ENCODE peak calls at places on chromosomes 4 and X, in four cellular contexts. Q, D, X and L are unnamed samples.

GRCh38 chr4:1198070-1198844 is 25.9 kb upstream of the SPON2 start:
- DNase-seq in X (peak), Q (no peak), D (peak), L (no peak)

GRCh38 chrX:145910017-145910416 is 92.4 kb downstream of the SLITRK2 start:
- DNase-seq in X (no peak), D (no peak), Q (no peak), L (no peak)

GRCh38 chr4:73831569-73831968 is 4.9 kb upstream of the CXCL6 start:
- DNase-seq in Q (no peak), D (no peak), X (no peak), L (peak)

GRCh38 chrX:115978068-115978467 is 192.5 kb upstream of the AGTR2 start:
- DNase-seq in Q (no peak), D (no peak), X (no peak), L (no peak)

GRCh38 chr4:25367004-25367621 is 9.9 kb upstream of the ANAPC4 start:
- DNase-seq in X (peak), Q (no peak), D (no peak), L (no peak)

GRCh38 chr4:143381171-143382118 is 44.8 kb downstream of the GAB1 start:
- DNase-seq in X (peak), Q (no peak), D (peak), L (peak)

GRCh38 chr4:175791221-175791620 is 20.8 kb downstream of the GPM6A start:
- DNase-seq in X (no peak), Q (no peak), D (no peak), L (no peak)

GRCh38 chrX:30278365-30278764 is 30.8 kb downstream of the NR0B1 start:
- DNase-seq in X (peak), D (no peak), Q (no peak), L (no peak)

GRCh38 chr4:20592666-20593065 is 107.6 kb upstream of the PACRGL start:
- DNase-seq in Q (no peak), X (no peak), D (no peak), L (no peak)

GRCh38 chrX:67673741-67674274 is 130.0 kb downstream of the AR start:
- DNase-seq in X (no peak), D (no peak), Q (no peak), L (no peak)

GRCh38 chrX:71256051-71256450 is 2.1 kb upstream of the ZMYM3 start:
- DNase-seq in Q (no peak), X (no peak), D (no peak), L (no peak)

GRCh38 chr4:77852892-77853495 is 9.6 kb upstream of the MRPL1 start:
- DNase-seq in X (no peak), D (no peak), Q (no peak), L (no peak)

GRCh38 chr4:73614468-73614867 is 5.8 kb downstream of the RASSF6 start:
- DNase-seq in D (no peak), Q (no peak), X (no peak), L (no peak)

GRCh38 chr4:184156169-184156568 is 61.5 kb downstream of the ENPP6 start:
- DNase-seq in D (no peak), X (no peak), Q (no peak), L (no peak)

GRCh38 chr4:52657630-52658501 is 1.2 kb downstream of the USP46 start:
- DNase-seq in D (peak), X (no peak), Q (peak), L (peak)

GRCh38 chrX:34612036-34612435 is 45.0 kb downstream of the TMEM47 start:
- DNase-seq in Q (no peak), X (no peak), D (no peak), L (peak)

GRCh38 chr4:22063613-22064012 is 115.0 kb upstream of the KCNIP4 start:
- DNase-seq in X (no peak), Q (no peak), D (no peak), L (no peak)

GRCh38 chrX:104335765-104336164 is 81.0 kb upstream of the ESX1 start:
- DNase-seq in Q (no peak), X (no peak), D (no peak), L (no peak)

GRCh38 chrX:43564953-43565352 is 91.1 kb upstream of the MAOA start:
- DNase-seq in Q (no peak), D (no peak), X (no peak), L (no peak)

GRCh38 chr4:124018383-124019317 is 622.1 kb downstream of the SPRY1 start:
- DNase-seq in D (peak), X (no peak), Q (no peak), L (no peak)